ENCODE peak calls at places on chromosomes 11 and 22, in five cellular contexts. One of them, this sample, is unnamed.

GRCh38 chr11:18731949-18732821 is 6.2 kb upstream of the IGSF22 start:
- ATAC-seq in naive thymus-derived CD8-positive, alpha-beta T cell: peak; percentile 81
- ATAC-seq in upper lobe of right lung: peak; percentile 71
- ATAC-seq in GM23338: peak; percentile 56
- ATAC-seq in activated T-cell treated with anti-CD3 and anti-CD28 coated beads, Interleukin-2, amount 50 U/mL, for 4 hours: peak; percentile 70
- ATAC-seq in this sample: peak; percentile 68

GRCh38 chr22:41782316-41782715 is 18.2 kb upstream of the CCDC134 start:
- ATAC-seq in GM23338: no peak
- ATAC-seq in activated T-cell treated with anti-CD3 and anti-CD28 coated beads, Interleukin-2, amount 50 U/mL, for 4 hours: peak; percentile 15
- ATAC-seq in naive thymus-derived CD8-positive, alpha-beta T cell: no peak
- ATAC-seq in upper lobe of right lung: no peak
- ATAC-seq in this sample: no peak

GRCh38 chr22:43867839-43868652 is 5.7 kb upstream of the SULT4A1 start:
- ATAC-seq in naive thymus-derived CD8-positive, alpha-beta T cell: no peak
- ATAC-seq in GM23338: peak; percentile 98
- ATAC-seq in upper lobe of right lung: peak; percentile 80
- ATAC-seq in activated T-cell treated with anti-CD3 and anti-CD28 coated beads, Interleukin-2, amount 50 U/mL, for 4 hours: no peak
- ATAC-seq in this sample: no peak

GRCh38 chr11:114149689-114150407 is 90.3 kb downstream of the ZBTB16 start:
- ATAC-seq in activated T-cell treated with anti-CD3 and anti-CD28 coated beads, Interleukin-2, amount 50 U/mL, for 4 hours: no peak
- ATAC-seq in GM23338: no peak
- ATAC-seq in naive thymus-derived CD8-positive, alpha-beta T cell: no peak
- ATAC-seq in upper lobe of right lung: peak; percentile 31
- ATAC-seq in this sample: no peak

GRCh38 chr11:97717922-97718321 is 1302.8 kb upstream of the CNTN5 start:
- ATAC-seq in activated T-cell treated with anti-CD3 and anti-CD28 coated beads, Interleukin-2, amount 50 U/mL, for 4 hours: no peak
- ATAC-seq in upper lobe of right lung: no peak
- ATAC-seq in GM23338: no peak
- ATAC-seq in naive thymus-derived CD8-positive, alpha-beta T cell: no peak
- ATAC-seq in this sample: no peak

GRCh38 chr11:78313898-78314297 is 103.7 kb downstream of the GAB2 start:
- ATAC-seq in naive thymus-derived CD8-positive, alpha-beta T cell: no peak
- ATAC-seq in activated T-cell treated with anti-CD3 and anti-CD28 coated beads, Interleukin-2, amount 50 U/mL, for 4 hours: no peak
- ATAC-seq in GM23338: no peak
- ATAC-seq in upper lobe of right lung: peak; percentile 84
- ATAC-seq in this sample: no peak

GRCh38 chr11:833114-833791 is 501 bp downstream of the CD151 start:
- ATAC-seq in naive thymus-derived CD8-positive, alpha-beta T cell: peak; percentile 50
- ATAC-seq in GM23338: no peak
- ATAC-seq in activated T-cell treated with anti-CD3 and anti-CD28 coated beads, Interleukin-2, amount 50 U/mL, for 4 hours: peak; percentile 32
- ATAC-seq in upper lobe of right lung: peak; percentile 28
- ATAC-seq in this sample: peak; percentile 35

GRCh38 chr11:113263458-113264095 is 50.8 kb upstream of the TTC12 start:
- ATAC-seq in naive thymus-derived CD8-positive, alpha-beta T cell: no peak
- ATAC-seq in GM23338: no peak
- ATAC-seq in activated T-cell treated with anti-CD3 and anti-CD28 coated beads, Interleukin-2, amount 50 U/mL, for 4 hours: no peak
- ATAC-seq in upper lobe of right lung: no peak
- ATAC-seq in this sample: no peak

GRCh38 chr22:24107668-24108067 is 73.6 kb upstream of the SUSD2 start:
- ATAC-seq in naive thymus-derived CD8-positive, alpha-beta T cell: no peak
- ATAC-seq in activated T-cell treated with anti-CD3 and anti-CD28 coated beads, Interleukin-2, amount 50 U/mL, for 4 hours: no peak
- ATAC-seq in GM23338: peak; percentile 19
- ATAC-seq in upper lobe of right lung: peak; percentile 20
- ATAC-seq in this sample: no peak

GRCh38 chr22:30310881-30311771 is 15.6 kb downstream of the TBC1D10A start:
- ATAC-seq in upper lobe of right lung: peak; percentile 83
- ATAC-seq in naive thymus-derived CD8-positive, alpha-beta T cell: no peak
- ATAC-seq in GM23338: peak; percentile 54
- ATAC-seq in activated T-cell treated with anti-CD3 and anti-CD28 coated beads, Interleukin-2, amount 50 U/mL, for 4 hours: no peak
- ATAC-seq in this sample: no peak

GRCh38 chr11:121672630-121673487 is 220.1 kb upstream of the SORL1-AS1 start:
- ATAC-seq in upper lobe of right lung: peak; percentile 36
- ATAC-seq in naive thymus-derived CD8-positive, alpha-beta T cell: no peak
- ATAC-seq in activated T-cell treated with anti-CD3 and anti-CD28 coated beads, Interleukin-2, amount 50 U/mL, for 4 hours: no peak
- ATAC-seq in GM23338: no peak
- ATAC-seq in this sample: no peak

GRCh38 chr11:76419896-76420295 is 24.9 kb upstream of the EMSY start:
- ATAC-seq in naive thymus-derived CD8-positive, alpha-beta T cell: no peak
- ATAC-seq in activated T-cell treated with anti-CD3 and anti-CD28 coated beads, Interleukin-2, amount 50 U/mL, for 4 hours: no peak
- ATAC-seq in upper lobe of right lung: peak; percentile 62
- ATAC-seq in GM23338: peak; percentile 77
- ATAC-seq in this sample: no peak

GRCh38 chr11:62340269-62340901 is 3.1 kb downstream of the ASRGL1 start:
- ATAC-seq in GM23338: peak; percentile 23
- ATAC-seq in naive thymus-derived CD8-positive, alpha-beta T cell: peak; percentile 62
- ATAC-seq in activated T-cell treated with anti-CD3 and anti-CD28 coated beads, Interleukin-2, amount 50 U/mL, for 4 hours: peak; percentile 47
- ATAC-seq in upper lobe of right lung: peak; percentile 62
- ATAC-seq in this sample: peak; percentile 66

GRCh38 chr11:50174189-50174588 is 141.5 kb downstream of the OR4C45 start:
- ATAC-seq in GM23338: no peak
- ATAC-seq in upper lobe of right lung: peak; percentile 71
- ATAC-seq in activated T-cell treated with anti-CD3 and anti-CD28 coated beads, Interleukin-2, amount 50 U/mL, for 4 hours: no peak
- ATAC-seq in naive thymus-derived CD8-positive, alpha-beta T cell: peak; percentile 53
- ATAC-seq in this sample: no peak

GRCh38 chr11:112150517-112150916 is 13.4 kb downstream of the IL18 start:
- ATAC-seq in upper lobe of right lung: no peak
- ATAC-seq in naive thymus-derived CD8-positive, alpha-beta T cell: no peak
- ATAC-seq in activated T-cell treated with anti-CD3 and anti-CD28 coated beads, Interleukin-2, amount 50 U/mL, for 4 hours: no peak
- ATAC-seq in GM23338: no peak
- ATAC-seq in this sample: no peak

GRCh38 chr11:36282926-36283325 is 6.3 kb downstream of the COMMD9 start:
- ATAC-seq in naive thymus-derived CD8-positive, alpha-beta T cell: no peak
- ATAC-seq in upper lobe of right lung: no peak
- ATAC-seq in activated T-cell treated with anti-CD3 and anti-CD28 coated beads, Interleukin-2, amount 50 U/mL, for 4 hours: no peak
- ATAC-seq in GM23338: no peak
- ATAC-seq in this sample: no peak

GRCh38 chr22:45290410-45290936 is 5.7 kb downstream of the UPK3A start:
- ATAC-seq in GM23338: peak; percentile 66
- ATAC-seq in naive thymus-derived CD8-positive, alpha-beta T cell: no peak
- ATAC-seq in activated T-cell treated with anti-CD3 and anti-CD28 coated beads, Interleukin-2, amount 50 U/mL, for 4 hours: peak; percentile 10
- ATAC-seq in upper lobe of right lung: no peak
- ATAC-seq in this sample: no peak

This sample was measured in stimulated activated memory B cell treated with anti-CD40 and anti-IgM and Interleukin-4, amounts not matched to agents 10 μg/mL and 1 μg/mL and 100 μg/mL, for 72 hours.